ENCODE peak calls at places on chromosome X, in seven cellular contexts. M is neural crest cell; T is activated naive CD4-positive, alpha-beta T cell treated with anti-CD3 and anti-CD28 coated beads for 36 hours; N is stimulated activated CD4-positive, alpha-beta T cell treated with anti-CD3 and anti-CD28 coated beads, Interleukin-1b, Interleukin-23, amount 100 ng/mL, for 4 hours; P is posterior vena cava; F is LoVo; W is immature natural killer cell. E is an unnamed sample.

GRCh38 chrX:16786791-16787735 is 797 bp downstream of the TXLNG start:
- DNase-seq in T (peak), M (no peak), F (no peak), W (peak), N (peak), P (peak), E (peak)

GRCh38 chrX:51332188-51332942 is at the start of gene NUDT10:
- DNase-seq in N (peak), M (peak), F (no peak), T (peak), W (peak), P (peak), E (peak)

GRCh38 chrX:146994163-146994562 is 179.6 kb upstream of the CXorf51A start:
- DNase-seq in F (no peak), T (no peak), M (no peak), P (no peak), W (no peak), N (no peak), E (no peak)

GRCh38 chrX:10628906-10629305 is 8.5 kb upstream of the MID1 start:
- DNase-seq in W (no peak), F (no peak), M (no peak), P (no peak), T (no peak), N (no peak), E (no peak)

GRCh38 chrX:47623540-47624027 is 3.9 kb upstream of the SYN1 start:
- DNase-seq in F (peak), P (peak), M (peak), N (peak), T (peak), W (peak), E (peak)

GRCh38 chrX:78104447-78105176 is 564 bp downstream of the PGK1 start:
- DNase-seq in F (peak), T (peak), M (no peak), N (peak), P (peak), W (peak), E (peak)

GRCh38 chrX:154350429-154351182 is 23.8 kb downstream of the FLNA start:
- DNase-seq in M (no peak), P (no peak), W (no peak), T (no peak), F (no peak), N (no peak), E (peak)

GRCh38 chrX:45329217-45329616 is 128.5 kb upstream of the DIPK2B start:
- DNase-seq in N (no peak), F (peak), P (no peak), T (no peak), W (no peak), M (no peak), E (no peak)

GRCh38 chrX:153941331-153942252 is 2.9 kb downstream of the RENBP start:
- DNase-seq in F (no peak), M (no peak), W (no peak), T (no peak), N (no peak), P (no peak), E (no peak)

GRCh38 chrX:56797966-56798711 is 69.1 kb downstream of the NBDY start:
- DNase-seq in P (peak), N (no peak), W (no peak), F (no peak), T (no peak), M (no peak), E (no peak)

GRCh38 chrX:152819732-152820131 is 10.8 kb downstream of the CETN2 start:
- DNase-seq in F (no peak), T (no peak), W (no peak), P (no peak), M (no peak), N (no peak), E (no peak)

GRCh38 chrX:1909419-1910206 is 294.8 kb downstream of the ASMT start:
- DNase-seq in F (no peak), M (no peak), P (peak), W (no peak), T (no peak), N (no peak), E (no peak)

GRCh38 chrX:41558531-41558930 is 111.4 kb downstream of the NYX start:
- DNase-seq in W (peak), P (no peak), T (peak), N (no peak), F (no peak), M (no peak), E (no peak)

GRCh38 chrX:129540725-129541184 is 696 bp downstream of the OCRL start:
- DNase-seq in P (no peak), T (no peak), M (no peak), N (no peak), F (peak), W (no peak), E (peak)

GRCh38 chrX:128287693-128288092 is 235.5 kb upstream of the ACTRT1 start:
- DNase-seq in M (no peak), F (no peak), T (no peak), N (no peak), W (no peak), P (no peak), E (no peak)

GRCh38 chrX:52923781-52924241 is 26.7 kb downstream of the FAM156B start:
- DNase-seq in W (no peak), N (no peak), M (no peak), F (no peak), T (no peak), P (no peak), E (no peak)

GRCh38 chrX:38717871-38718270 is 83.4 kb upstream of the MID1IP1 start:
- DNase-seq in F (no peak), T (peak), W (no peak), M (no peak), P (no peak), N (no peak), E (no peak)

GRCh38 chrX:150898343-150899190 is at the start of gene CD99L2:
- DNase-seq in T (peak), N (peak), W (peak), P (peak), F (peak), M (peak), E (peak)

GRCh38 chrX:109537324-109537665 is 651 bp downstream of the NXT2 start:
- DNase-seq in P (no peak), M (no peak), W (no peak), T (no peak), N (no peak), F (peak), E (no peak)

GRCh38 chrX:48468247-48468671 is 1.8 kb downstream of the SLC38A5 start:
- DNase-seq in P (no peak), M (no peak), W (peak), F (no peak), T (peak), N (peak), E (peak)

GRCh38 chrX:68894142-68894512 is 65.3 kb downstream of the EFNB1 start:
- DNase-seq in T (peak), F (no peak), W (no peak), P (peak), N (no peak), M (no peak), E (no peak)

GRCh38 chrX:9312922-9313867 is 151.7 kb upstream of the TBL1X start:
- DNase-seq in T (peak), N (peak), M (peak), W (peak), P (peak), F (no peak), E (no peak)

GRCh38 chrX:104854790-104855340 is 288.9 kb downstream of the IL1RAPL2 start:
- DNase-seq in N (no peak), W (no peak), F (no peak), P (no peak), M (no peak), T (no peak), E (no peak)

GRCh38 chrX:13059676-13060499 is 15.5 kb upstream of the FAM9C start:
- DNase-seq in P (no peak), T (no peak), W (no peak), M (no peak), F (peak), N (no peak), E (no peak)

GRCh38 chrX:126658447-126658846 is 105.8 kb upstream of the DCAF12L1 start:
- DNase-seq in M (no peak), T (no peak), W (no peak), P (no peak), N (no peak), F (no peak), E (no peak)

GRCh38 chrX:11423362-11423818 is 130.2 kb downstream of the AMELX start:
- DNase-seq in N (no peak), T (no peak), P (no peak), F (no peak), M (no peak), W (peak), E (no peak)

GRCh38 chrX:71815906-71816156 is 52.7 kb downstream of the CXorf49B start:
- DNase-seq in W (no peak), P (no peak), T (no peak), M (no peak), N (no peak), F (no peak), E (no peak)

GRCh38 chrX:45421806-45422205 is 221.1 kb upstream of the DIPK2B start:
- DNase-seq in W (no peak), T (no peak), F (no peak), N (no peak), M (no peak), P (no peak), E (no peak)

GRCh38 chrX:42149786-42150185 is 226.4 kb upstream of the CASK start:
- DNase-seq in T (no peak), N (no peak), W (no peak), P (no peak), M (no peak), F (no peak), E (no peak)

GRCh38 chrX:119655125-119655524 is 37.8 kb downstream of the SEPTIN6 start:
- DNase-seq in P (no peak), F (no peak), N (peak), W (no peak), T (peak), M (no peak), E (no peak)

GRCh38 chrX:16666541-16666940 is 16.6 kb downstream of the S100G start:
- DNase-seq in W (no peak), M (no peak), N (no peak), P (no peak), T (no peak), F (no peak), E (no peak)

E was measured in kidney.